ENCODE peak calls at places on chromosomes 5 and 9, in six cellular contexts. A is heart left ventricle, M is HCT116, U is K562, H is breast epithelium, N is adrenal gland. O is an unnamed sample.

GRCh38 chr5:37211661-37212060 is 37.5 kb downstream of the CPLANE1 start:
- DNase-seq in A (no peak), M (no peak), U (no peak), H (no peak), N (no peak), O (no peak)

GRCh38 chr5:98341038-98341710 is 432.3 kb upstream of the RGMB start:
- DNase-seq in A (no peak), M (no peak), U (no peak), H (no peak), N (no peak), O (no peak)

GRCh38 chr5:96079075-96079474 is 117.4 kb upstream of the ELL2 start:
- DNase-seq in A (no peak), M (peak), U (no peak), H (no peak), N (no peak), O (peak)

GRCh38 chr5:40405985-40406384 is 273.7 kb upstream of the PTGER4 start:
- DNase-seq in A (no peak), M (no peak), U (no peak), H (no peak), N (no peak), O (no peak)

GRCh38 chr5:158812381-158812780 is 287.3 kb downstream of the EBF1 start:
- DNase-seq in A (no peak), M (no peak), U (no peak), H (no peak), N (peak), O (no peak)

GRCh38 chr9:36140086-36141084 is 3.9 kb downstream of the GLIPR2 start:
- DNase-seq in A (no peak), M (no peak), U (no peak), H (no peak), N (peak), O (no peak)

GRCh38 chr9:70367305-70367930 is 47.0 kb downstream of the KLF9 start:
- DNase-seq in A (no peak), M (no peak), U (no peak), H (no peak), N (no peak), O (no peak)

GRCh38 chr9:94860678-94861588 is 134.4 kb downstream of the AOPEP start:
- DNase-seq in A (peak), M (no peak), U (no peak), H (no peak), N (no peak), O (no peak)

GRCh38 chr5:32585122-32585445 is 273 bp upstream of the SUB1 start:
- DNase-seq in A (no peak), M (no peak), U (no peak), H (no peak), N (no peak), O (no peak)
- TF ChIP-seq POLR2A in A (no peak), M (no peak), U (no peak), H (no peak), N (no peak), O (no peak)

GRCh38 chr9:117705386-117705785 is 1.2 kb downstream of the TLR4 start:
- DNase-seq in A (no peak), M (no peak), U (no peak), H (no peak), N (no peak), O (no peak)

GRCh38 chr9:117703538-117703937 is 665 bp upstream of the TLR4 start:
- DNase-seq in A (no peak), M (no peak), U (no peak), H (no peak), N (peak), O (no peak)

GRCh38 chr9:117704597-117704996 is 394 bp downstream of the TLR4 start:
- DNase-seq in A (no peak), M (no peak), U (no peak), H (no peak), N (no peak), O (no peak)

GRCh38 chr9:117706421-117707150 is 2.4 kb downstream of the TLR4 start:
- DNase-seq in A (no peak), M (no peak), U (no peak), H (no peak), N (no peak), O (no peak)

DNA sequence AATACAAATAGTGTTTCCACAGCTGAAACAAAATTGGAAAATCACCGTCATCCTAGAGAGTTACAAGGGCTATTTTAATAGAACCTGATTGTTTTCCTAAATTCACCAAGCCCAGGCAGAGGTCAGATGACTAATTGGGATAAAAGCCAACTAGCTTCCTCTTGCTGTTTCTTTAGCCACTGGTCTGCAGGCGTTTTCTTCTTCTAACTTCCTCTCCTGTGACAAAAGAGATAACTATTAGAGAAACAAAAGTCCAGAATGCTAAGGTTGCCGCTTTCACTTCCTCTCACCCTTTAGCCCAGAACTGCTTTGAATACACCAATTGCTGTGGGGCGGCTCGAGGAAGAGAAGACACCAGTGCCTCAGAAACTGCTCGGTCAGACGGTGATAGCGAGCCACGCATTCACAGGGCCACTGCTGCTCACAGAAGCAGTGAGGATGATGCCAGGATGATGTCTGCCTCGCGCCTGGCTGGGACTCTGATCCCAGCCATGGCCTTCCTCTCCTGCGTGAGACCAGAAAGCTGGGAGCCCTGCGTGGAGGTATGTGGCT is at the start of gene TLR4:
- DNase-seq in A (peak), M (no peak), U (no peak), H (peak), N (peak), O (no peak)
- TF ChIP-seq POLR2A in A (peak), M (no peak), U (no peak), H (no peak), N (peak), O (no peak)

GRCh38 chr9:127700140-127700539 is 6.6 kb upstream of the CFAP157 start:
- DNase-seq in A (no peak), M (no peak), U (no peak), H (no peak), N (no peak), O (no peak)

GRCh38 chr9:127700594-127701255 is 6.1 kb upstream of the CFAP157 start:
- DNase-seq in A (no peak), M (no peak), U (no peak), H (no peak), N (no peak), O (no peak)

GRCh38 chr9:127698386-127698785 is 8.4 kb upstream of the CFAP157 start:
- DNase-seq in A (no peak), M (no peak), U (no peak), H (no peak), N (no peak), O (no peak)

GRCh38 chr9:127697575-127697974 is 9.2 kb upstream of the CFAP157 start:
- DNase-seq in A (no peak), M (no peak), U (no peak), H (no peak), N (peak), O (no peak)

GRCh38 chr9:127698985-127699670 is 7.7 kb upstream of the CFAP157 start:
- DNase-seq in A (peak), M (peak), U (peak), H (peak), N (peak), O (peak)
- TF ChIP-seq POLR2A in A (peak), M (peak), U (peak), H (peak), N (peak), O (peak)

GRCh38 chr9:131237931-131238401 is 38.3 kb downstream of the FAM78A start:
- DNase-seq in A (peak), M (no peak), U (no peak), H (peak), N (peak), O (peak)
- TF ChIP-seq POLR2A in A (no peak), M (no peak), U (no peak), H (no peak), N (no peak), O (peak)

GRCh38 chr5:179909224-179909623 is 1.5 kb upstream of the TBC1D9B start:
- DNase-seq in A (no peak), M (no peak), U (no peak), H (no peak), N (no peak), O (no peak)

GRCh38 chr5:179906294-179906794 is 1.4 kb downstream of the TBC1D9B start:
- DNase-seq in A (no peak), M (no peak), U (no peak), H (no peak), N (no peak), O (no peak)

GRCh38 chr5:179908528-179908927 is 831 bp upstream of the TBC1D9B start:
- DNase-seq in A (no peak), M (no peak), U (no peak), H (no peak), N (no peak), O (peak)

GRCh38 chr5:179906795-179907569 is 715 bp downstream of the TBC1D9B start:
- DNase-seq in A (no peak), M (no peak), U (peak), H (no peak), N (peak), O (peak)

DNA sequence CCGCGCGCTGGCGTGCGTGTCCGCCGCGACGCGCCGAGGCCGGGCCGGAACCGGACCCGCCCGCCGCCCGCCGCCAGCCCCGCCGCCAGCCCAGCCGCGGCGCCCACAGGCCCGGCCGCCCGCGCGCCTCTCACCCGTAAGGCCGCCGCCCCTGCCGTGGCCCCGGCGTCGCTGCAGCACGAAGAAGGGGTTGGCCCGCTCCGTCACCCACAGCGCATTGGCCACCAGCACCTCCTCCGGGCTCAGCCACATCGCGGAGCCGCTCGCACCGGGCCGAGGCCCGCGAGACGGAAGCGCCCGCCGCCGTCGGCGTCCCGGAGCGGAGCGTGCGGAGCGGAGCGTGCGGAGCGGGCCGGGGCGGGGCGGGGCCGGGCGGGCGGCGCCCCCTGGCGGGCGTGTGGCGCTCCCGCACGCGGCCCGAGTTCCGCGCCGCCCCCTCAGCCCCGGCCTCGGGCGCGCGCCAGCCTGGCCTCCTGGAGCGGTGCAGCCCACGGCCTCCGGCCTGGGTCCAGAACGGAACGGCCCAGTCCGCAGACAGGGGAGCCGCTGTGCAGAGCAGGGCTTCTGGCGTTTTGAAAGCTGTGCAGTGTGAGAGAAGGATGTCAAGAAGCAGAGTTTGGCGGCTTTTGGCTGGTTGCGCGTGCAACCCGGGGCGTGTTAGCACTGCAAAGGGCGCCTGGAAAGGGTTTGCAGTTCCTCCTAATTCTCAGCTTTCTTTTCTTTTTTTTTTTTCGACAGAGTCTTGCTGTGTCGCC is at the start of gene TBC1D9B:
- DNase-seq in A (peak), M (no peak), U (peak), H (no peak), N (peak), O (peak)
- TF ChIP-seq POLR2A in A (peak), M (peak), U (no peak), H (no peak), N (peak), O (no peak)

GRCh38 chr5:139676406-139676805 is 28.3 kb downstream of the CXXC5 start:
- DNase-seq in A (no peak), M (no peak), U (peak), H (no peak), N (no peak), O (no peak)
- TF ChIP-seq POLR2A in A (no peak), M (no peak), U (no peak), H (no peak), N (no peak), O (no peak)

GRCh38 chr9:136383436-136383835 is 10.0 kb upstream of the CARD9 start:
- DNase-seq in A (no peak), M (no peak), U (no peak), H (no peak), N (no peak), O (no peak)

GRCh38 chr9:136380381-136380780 is 6.9 kb upstream of the CARD9 start:
- DNase-seq in A (no peak), M (no peak), U (no peak), H (no peak), N (no peak), O (no peak)

GRCh38 chr9:136379891-136380290 is 6.4 kb upstream of the CARD9 start:
- DNase-seq in A (no peak), M (no peak), U (no peak), H (no peak), N (no peak), O (no peak)

GRCh38 chr9:136381311-136381710 is 7.8 kb upstream of the CARD9 start:
- DNase-seq in A (peak), M (no peak), U (no peak), H (no peak), N (no peak), O (no peak)

GRCh38 chr9:136381966-136382513 is 8.6 kb upstream of the CARD9 start:
- DNase-seq in A (no peak), M (no peak), U (no peak), H (no peak), N (no peak), O (no peak)
- TF ChIP-seq POLR2A in A (no peak), M (no peak), U (no peak), H (no peak), N (no peak), O (no peak)

DNA sequence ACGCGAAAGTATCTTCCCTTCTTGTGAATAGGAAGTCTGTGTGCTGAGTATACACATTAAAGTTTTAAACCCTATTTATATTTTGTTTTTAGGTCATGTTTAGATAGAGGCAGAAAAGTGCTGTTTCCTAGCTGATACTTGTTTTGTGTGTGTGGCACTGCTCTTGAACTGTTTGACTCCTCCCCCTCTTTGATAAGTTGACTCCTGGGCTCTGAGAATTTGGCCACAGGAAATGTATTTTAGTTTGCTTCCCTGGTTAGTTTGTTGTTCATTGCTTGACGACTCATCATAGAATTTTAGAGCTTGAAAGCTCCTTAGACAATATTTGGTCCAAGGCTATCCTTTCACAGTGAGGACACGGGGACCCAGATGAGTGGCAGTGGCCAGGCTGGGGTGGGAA is 2.0 kb upstream of the CDC14B start:
- DNase-seq in A (no peak), M (no peak), U (no peak), H (no peak), N (no peak), O (peak)
- TF ChIP-seq POLR2A in A (no peak), M (no peak), U (no peak), H (no peak), N (no peak), O (no peak)

DNA sequence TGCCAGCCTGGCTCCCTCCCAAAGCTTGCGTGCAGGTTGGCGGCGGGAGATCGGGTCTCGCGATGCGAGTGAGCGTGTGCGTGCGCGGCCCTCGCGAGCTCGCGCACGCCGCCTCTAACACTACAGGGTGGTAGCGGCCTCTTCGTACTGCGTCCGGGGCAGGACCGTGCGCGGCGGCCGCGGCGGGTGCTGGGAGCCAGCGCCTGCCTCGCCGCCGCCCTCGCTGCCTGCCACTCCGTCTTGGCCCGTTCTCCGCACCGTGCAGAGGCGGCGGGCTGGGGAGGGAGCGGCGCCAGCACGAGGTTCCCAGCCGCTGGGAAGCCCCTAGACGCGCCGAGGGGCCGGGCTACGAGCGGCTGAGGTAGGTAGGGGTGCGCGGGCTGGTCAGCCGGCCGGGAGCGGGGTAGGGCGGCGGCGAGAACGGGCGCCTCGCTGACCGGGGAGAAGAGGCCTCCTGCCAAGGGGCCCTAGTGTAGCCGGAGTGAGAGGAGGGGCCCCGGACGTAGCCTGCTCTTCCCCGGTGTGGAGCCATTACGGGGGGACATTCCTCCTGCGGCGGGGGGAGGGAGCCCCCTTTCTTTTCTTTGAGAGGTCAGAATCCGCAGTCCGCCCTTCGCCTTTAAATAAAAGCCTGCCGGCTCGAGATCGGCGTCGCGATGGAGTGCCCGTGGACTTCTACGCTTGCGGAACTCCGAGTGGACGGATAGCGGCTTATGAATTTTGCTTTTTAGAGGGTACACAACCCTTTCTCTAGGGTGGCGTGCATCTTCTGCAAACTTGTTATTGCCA is at the start of gene C5orf24:
- DNase-seq in A (peak), M (peak), U (peak), H (peak), N (peak), O (peak)
- TF ChIP-seq POLR2A in A (peak), M (peak), U (peak), H (peak), N (peak), O (peak)